ENCODE peak calls at places on chromosomes 12 and 14, in seven cellular contexts. E, Z, S, O, D, A and U are unnamed samples.

GRCh38 chr12:102958830-102959176 is 1.3 kb downstream of the ASCL1 start:
- DNase-seq in E (no peak), D (no peak), A (no peak), O (no peak), Z (no peak), S (no peak), U (no peak)

GRCh38 chr12:66647034-66647691 is 31.7 kb downstream of the GRIP1 start:
- DNase-seq in E (no peak), A (no peak), D (no peak), Z (no peak), S (no peak), O (no peak), U (no peak)

GRCh38 chr12:120363274-120363855 is 5.6 kb downstream of the MSI1 start:
- DNase-seq in D (no peak), O (no peak), A (no peak), Z (no peak), E (no peak), S (no peak), U (no peak)

GRCh38 chr12:96981053-96981452 is 74.0 kb downstream of the NEDD1 start:
- DNase-seq in A (no peak), E (no peak), D (no peak), O (no peak), S (no peak), Z (no peak), U (peak; percentile 82)

GRCh38 chr12:91556909-91557308 is 374.3 kb upstream of the DCN start:
- DNase-seq in Z (no peak), D (no peak), O (no peak), S (no peak), A (no peak), E (no peak), U (no peak)

GRCh38 chr12:460301-461230 is 827 bp downstream of the B4GALNT3 start:
- DNase-seq in Z (peak; percentile 24), S (no peak), E (peak; percentile 78), A (no peak), O (no peak), D (peak; percentile 87), U (no peak)

GRCh38 chr14:52961060-52961639 is 10.3 kb upstream of the FERMT2 start:
- DNase-seq in D (peak; percentile 53), Z (peak; percentile 63), S (peak; percentile 58), A (peak; percentile 70), E (no peak), O (peak; percentile 77), U (peak; percentile 74)

GRCh38 chr14:74826574-74826973 is 49.4 kb downstream of the PROX2 start:
- DNase-seq in S (no peak), D (no peak), Z (no peak), A (no peak), E (no peak), O (no peak), U (no peak)

GRCh38 chr14:69044965-69045555 is 66.0 kb upstream of the ACTN1 start:
- DNase-seq in E (no peak), Z (no peak), S (no peak), O (no peak), A (no peak), D (no peak), U (peak; percentile 82)
- TF ChIP-seq POLR2AphosphoS5 in E (peak; percentile 41), Z (no peak), S (no peak), O (no peak), A (no peak), D (no peak), U (peak; percentile 38)

GRCh38 chr14:86296173-86296572 is 766.2 kb downstream of the FLRT2 start:
- DNase-seq in E (no peak), D (no peak), A (no peak), S (no peak), O (no peak), Z (no peak), U (no peak)
- TF ChIP-seq POLR2A in E (no peak), D (no peak), A (no peak), S (no peak), O (no peak), Z (no peak), U (no peak)

GRCh38 chr14:22807432-22808087 is 7.7 kb downstream of the SLC7A7 start:
- DNase-seq in D (no peak), Z (no peak), O (no peak), A (peak; percentile 95), S (no peak), E (peak; percentile 9), U (no peak)

GRCh38 chr14:22800356-22800755 is 14.9 kb downstream of the SLC7A7 start:
- DNase-seq in S (no peak), Z (no peak), O (no peak), A (no peak), E (no peak), D (no peak), U (no peak)

GRCh38 chr14:22801716-22802115 is 13.5 kb downstream of the SLC7A7 start:
- DNase-seq in D (no peak), Z (no peak), S (no peak), O (no peak), E (no peak), A (no peak), U (no peak)

GRCh38 chr14:22802860-22803562 is 12.2 kb downstream of the SLC7A7 start:
- DNase-seq in S (no peak), Z (no peak), E (peak; percentile 51), D (no peak), A (no peak), O (no peak), U (no peak)

GRCh38 chr14:22803575-22803974 is 11.7 kb downstream of the SLC7A7 start:
- DNase-seq in O (no peak), E (peak; percentile 66), D (no peak), S (no peak), A (no peak), Z (no peak), U (no peak)
- TF ChIP-seq POLR2AphosphoS5 in O (no peak), E (no peak), D (no peak), S (no peak), A (no peak), Z (no peak), U (no peak)

GRCh38 chr14:58599707-58600106 is 38.1 kb upstream of the DACT1 start:
- DNase-seq in Z (no peak), O (no peak), D (no peak), E (no peak), A (no peak), S (no peak), U (no peak)
- TF ChIP-seq POLR2A in Z (no peak), O (no peak), D (no peak), E (no peak), A (no peak), S (no peak), U (no peak)

GRCh38 chr12:14961466-14962155 is at the start of gene ARHGDIB:
- DNase-seq in Z (peak; percentile 22), D (no peak), A (no peak), O (no peak), S (no peak), E (peak; percentile 89), U (peak; percentile 90)
- TF ChIP-seq POLR2AphosphoS5 in Z (peak; percentile 19), D (no peak), A (no peak), O (no peak), S (no peak), E (peak; percentile 63), U (peak; percentile 60)

GRCh38 chr14:23567186-23568020 is at the start of gene AP1G2:
- DNase-seq in O (peak; percentile 92), Z (peak; percentile 85), E (peak; percentile 98), A (peak; percentile 97), D (peak; percentile 95), S (peak; percentile 73), U (peak; percentile 49)
- TF ChIP-seq POLR2A in O (peak; percentile 55), Z (peak; percentile 75), E (peak; percentile 73), A (peak; percentile 83), D (peak; percentile 84), S (peak; percentile 84), U (peak; percentile 75)